ENCODE peak calls at places on chromosomes 5 and 9, in seven cellular contexts. Y, G, A, L, K, M and B are unnamed samples. For H3K9me3, the result is how much of the 10 kb centered on the place peaks cover.

GRCh38 chr9:114233806-114234205 is 78.5 kb downstream of the COL27A1 start:
- DNase-seq in K (no peak), A (no peak), L (peak), M (peak), G (no peak), Y (no peak), B (no peak)

GRCh38 chr9:37801287-37801850 is 772 bp downstream of the DCAF10 start:
- DNase-seq in Y (peak), M (peak), A (peak), G (no peak), L (peak), K (peak), B (peak)

GRCh38 chr5:57298985-57299491 is 125.2 kb downstream of the GPBP1 start:
- DNase-seq in M (peak), K (no peak), G (peak), L (peak), Y (peak), A (peak), B (peak)

GRCh38 chr5:103473725-103474124 is 88.9 kb downstream of the NUDT12 start:
- DNase-seq in L (no peak), G (no peak), Y (no peak), K (no peak), M (no peak), A (no peak), B (no peak)

GRCh38 chr9:37747271-37747753 is 6.3 kb upstream of the TRMT10B start:
- DNase-seq in Y (peak), M (peak), K (peak), G (peak), L (peak), A (peak), B (peak)

GRCh38 chr5:3593771-3594513 is 1.7 kb upstream of the IRX1 start:
- DNase-seq in Y (no peak), M (no peak), A (no peak), L (no peak), G (no peak), K (no peak), B (no peak)

GRCh38 chr5:143078971-143079370 is 308.8 kb downstream of the ARHGAP26 start:
- DNase-seq in A (no peak), K (no peak), M (no peak), L (no peak), G (no peak), Y (no peak), B (no peak)

GRCh38 chr9:20209421-20210340 is 412.6 kb downstream of the MLLT3 start:
- DNase-seq in Y (no peak), L (no peak), G (no peak), M (no peak), A (no peak), K (no peak), B (no peak)

GRCh38 chr5:158718738-158719505 is 380.8 kb downstream of the EBF1 start:
- DNase-seq in M (no peak), Y (no peak), G (no peak), K (no peak), A (no peak), L (no peak), B (no peak)

GRCh38 chr5:573976-574375 is 38.2 kb upstream of the CEP72 start:
- DNase-seq in M (no peak), L (no peak), A (no peak), G (no peak), Y (no peak), K (no peak), B (no peak)

GRCh38 chr5:45225571-45226031 is 416.9 kb downstream of the MRPS30 start:
- DNase-seq in M (no peak), L (no peak), A (no peak), G (no peak), Y (no peak), K (no peak), B (no peak)

GRCh38 chr5:11494340-11494739 is 409.9 kb downstream of the CTNND2 start:
- DNase-seq in A (no peak), Y (no peak), K (no peak), L (no peak), G (no peak), M (no peak), B (no peak)

GRCh38 chr5:93723005-93723404 is 18.4 kb downstream of the POU5F2 start:
- DNase-seq in L (no peak), M (no peak), K (no peak), A (no peak), G (no peak), Y (no peak), B (no peak)

GRCh38 chr5:87944553-87945320 is 323.9 kb downstream of the TMEM161B start:
- DNase-seq in G (no peak), A (no peak), K (peak), Y (no peak), L (no peak), M (peak), B (no peak)

GRCh38 chr9:107839371-107839770 is 349.8 kb upstream of the KLF4 start:
- DNase-seq in L (no peak), K (no peak), Y (no peak), A (no peak), M (no peak), G (no peak), B (no peak)

DNA sequence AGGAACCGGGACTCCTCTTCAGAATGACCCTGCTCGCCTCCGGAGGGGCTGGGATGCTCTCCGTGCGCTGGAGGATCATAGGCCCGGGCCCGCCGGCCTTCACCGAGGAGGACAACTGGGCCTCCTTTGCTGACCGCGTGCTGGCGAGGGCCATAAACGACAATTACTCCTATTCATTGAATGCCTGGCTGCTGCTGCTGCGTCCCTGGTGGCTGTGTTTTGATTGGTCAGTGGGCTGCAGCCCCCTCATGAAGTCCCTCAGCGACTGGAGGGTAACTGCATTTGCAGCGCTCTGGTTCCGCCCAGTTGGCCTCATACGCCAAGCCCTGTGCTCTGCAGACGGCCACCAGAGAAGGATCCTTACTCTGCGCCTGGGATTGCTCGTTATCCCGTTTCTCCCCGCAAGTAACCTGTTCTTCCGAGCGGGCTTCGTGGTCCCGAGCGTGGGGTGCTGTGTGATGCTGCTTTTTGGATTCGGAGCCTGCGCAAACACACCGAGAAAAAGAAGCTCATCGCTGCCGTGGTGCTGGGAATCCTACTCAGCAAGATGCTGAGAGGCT is 16.6 kb downstream of the OR2V1 start:
- DNase-seq in A (no peak), L (no peak), M (no peak), Y (no peak), K (no peak), G (no peak), B (no peak)
- H3K4me3 ChIP-seq in A (no peak), L (no peak), M (no peak), Y (no peak), K (no peak), G (no peak), B (no peak)

GRCh38 chr5:110221036-110221435 is 505.4 kb downstream of the TMEM232 start:
- DNase-seq in A (no peak), K (no peak), Y (no peak), M (no peak), G (no peak), L (no peak), B (no peak)

GRCh38 chr5:110218994-110219393 is 507.5 kb downstream of the TMEM232 start:
- DNase-seq in K (no peak), G (no peak), L (no peak), Y (no peak), M (no peak), A (no peak), B (no peak)

GRCh38 chr5:110225949-110226348 is 500.5 kb downstream of the TMEM232 start:
- DNase-seq in L (no peak), M (no peak), A (no peak), K (no peak), G (no peak), Y (no peak), B (no peak)

GRCh38 chr5:110219769-110220168 is 506.7 kb downstream of the TMEM232 start:
- DNase-seq in G (no peak), M (no peak), A (no peak), L (no peak), Y (no peak), K (no peak), B (no peak)

GRCh38 chr5:110224050-110224449 is 502.4 kb downstream of the TMEM232 start:
- DNase-seq in L (no peak), G (no peak), K (no peak), A (no peak), Y (no peak), M (no peak), B (no peak)
- H3K9me3 ChIP-seq in L (under half), G (under half), K (half or more), A (under half), Y (under half), M (half or more), B (under half)

DNA sequence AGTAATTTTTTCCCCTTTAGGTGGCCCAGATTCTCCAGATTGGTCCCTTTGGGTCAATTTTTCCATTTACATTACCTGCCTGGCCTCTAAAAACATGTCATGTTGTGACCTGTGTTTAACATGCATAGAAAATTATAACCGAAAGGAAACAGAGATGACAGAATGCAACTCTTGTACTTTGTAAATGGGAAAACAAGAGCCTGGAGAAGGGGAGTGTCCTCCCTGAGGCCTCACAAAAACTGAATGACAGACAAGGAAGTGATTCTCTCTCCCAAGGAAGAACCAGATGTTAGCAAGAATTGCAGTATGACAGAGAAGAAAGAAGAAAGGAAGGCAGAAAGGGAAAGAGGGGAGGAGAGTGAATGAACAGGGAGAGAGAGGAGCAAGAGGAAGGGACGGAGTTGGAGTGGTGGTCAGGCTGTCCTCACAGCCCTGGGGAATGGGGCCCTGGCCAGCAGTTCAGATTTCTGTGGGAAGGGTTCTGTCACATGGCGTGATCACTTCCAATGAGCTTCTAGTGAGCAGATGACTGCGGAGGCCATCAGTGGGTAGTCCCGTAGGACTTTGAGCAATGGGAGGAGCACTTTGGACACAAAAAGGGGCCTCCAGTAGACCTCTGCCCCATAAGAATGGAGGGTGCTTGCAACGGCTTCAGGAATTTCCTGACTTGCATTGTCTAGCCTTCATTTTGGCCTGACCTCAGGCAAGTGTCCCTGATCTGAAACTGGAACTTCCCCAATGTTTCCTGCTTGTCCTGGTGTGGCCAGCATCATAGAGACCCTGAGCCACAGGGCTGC is 31.6 kb downstream of the ABLIM3 start:
- DNase-seq in M (no peak), K (no peak), L (no peak), A (no peak), G (no peak), Y (no peak), B (no peak)
- H3K4me3 ChIP-seq in M (no peak), K (no peak), L (no peak), A (no peak), G (no peak), Y (no peak), B (no peak)

DNA sequence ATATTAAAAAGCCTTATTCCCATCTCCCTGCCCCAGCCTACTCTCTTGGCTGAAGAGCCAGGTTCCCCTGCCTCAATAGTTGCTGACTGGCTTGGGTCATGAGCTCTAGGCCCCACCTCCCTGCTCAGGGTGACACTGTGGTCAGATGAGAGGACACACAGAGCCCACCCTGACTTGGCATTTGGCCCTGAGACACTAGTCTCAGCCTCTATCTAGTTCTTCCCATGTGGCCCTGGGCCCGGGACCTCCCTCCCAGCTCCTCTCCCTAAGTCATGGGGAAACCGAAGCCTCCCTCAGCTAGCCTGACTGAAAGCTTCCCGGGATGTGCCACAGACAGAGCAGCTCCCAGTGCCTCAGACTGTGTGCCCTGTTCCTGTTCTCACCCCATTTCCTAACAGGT is 5.8 kb upstream of the MYOZ3 start:
- DNase-seq in Y (no peak), G (no peak), M (no peak), A (no peak), L (no peak), K (no peak), B (no peak)
- H3K9me3 ChIP-seq in Y (under half), G (under half), M (under half), A (under half), L (under half), K (under half), B (under half)

GRCh38 chr9:98971168-98971914 is 27.6 kb downstream of the COL15A1 start:
- DNase-seq in G (no peak), Y (no peak), A (no peak), L (peak), M (no peak), K (no peak), B (no peak)
- H3K4me3 ChIP-seq in G (no peak), Y (no peak), A (no peak), L (no peak), M (no peak), K (no peak), B (no peak)

GRCh38 chr9:102714184-102714583 is 280.9 kb upstream of the CYLC2 start:
- DNase-seq in G (no peak), K (no peak), M (no peak), Y (no peak), L (no peak), A (no peak), B (no peak)
- H3K9me3 ChIP-seq in G (under half), K (under half), M (under half), Y (under half), L (under half), A (under half), B (under half)

GRCh38 chr5:138647794-138648193 is 72.6 kb upstream of the HSPA9 start:
- DNase-seq in Y (no peak), M (no peak), G (no peak), K (no peak), L (no peak), A (no peak), B (no peak)

GRCh38 chr5:138649775-138650174 is 74.6 kb upstream of the HSPA9 start:
- DNase-seq in M (no peak), L (no peak), A (peak), Y (no peak), G (no peak), K (no peak), B (peak)

GRCh38 chr5:138650196-138650595 is 75.0 kb upstream of the HSPA9 start:
- DNase-seq in M (no peak), G (no peak), A (no peak), Y (no peak), K (no peak), L (no peak), B (no peak)

GRCh38 chr5:138648841-138649240 is 73.6 kb upstream of the HSPA9 start:
- DNase-seq in A (peak), G (no peak), L (no peak), Y (no peak), M (no peak), K (no peak), B (no peak)

GRCh38 chr5:138649316-138649720 is 74.1 kb upstream of the HSPA9 start:
- DNase-seq in G (no peak), Y (no peak), K (no peak), L (no peak), M (no peak), A (peak), B (peak)
- H3K4me3 ChIP-seq in G (no peak), Y (no peak), K (no peak), L (no peak), M (no peak), A (no peak), B (peak)

GRCh38 chr5:171314728-171315385 is 5.8 kb downstream of the TLX3 start:
- DNase-seq in M (no peak), Y (no peak), A (no peak), L (no peak), G (no peak), K (no peak), B (no peak)
- H3K9me3 ChIP-seq in M (under half), Y (under half), A (under half), L (under half), G (under half), K (under half), B (under half)

DNA sequence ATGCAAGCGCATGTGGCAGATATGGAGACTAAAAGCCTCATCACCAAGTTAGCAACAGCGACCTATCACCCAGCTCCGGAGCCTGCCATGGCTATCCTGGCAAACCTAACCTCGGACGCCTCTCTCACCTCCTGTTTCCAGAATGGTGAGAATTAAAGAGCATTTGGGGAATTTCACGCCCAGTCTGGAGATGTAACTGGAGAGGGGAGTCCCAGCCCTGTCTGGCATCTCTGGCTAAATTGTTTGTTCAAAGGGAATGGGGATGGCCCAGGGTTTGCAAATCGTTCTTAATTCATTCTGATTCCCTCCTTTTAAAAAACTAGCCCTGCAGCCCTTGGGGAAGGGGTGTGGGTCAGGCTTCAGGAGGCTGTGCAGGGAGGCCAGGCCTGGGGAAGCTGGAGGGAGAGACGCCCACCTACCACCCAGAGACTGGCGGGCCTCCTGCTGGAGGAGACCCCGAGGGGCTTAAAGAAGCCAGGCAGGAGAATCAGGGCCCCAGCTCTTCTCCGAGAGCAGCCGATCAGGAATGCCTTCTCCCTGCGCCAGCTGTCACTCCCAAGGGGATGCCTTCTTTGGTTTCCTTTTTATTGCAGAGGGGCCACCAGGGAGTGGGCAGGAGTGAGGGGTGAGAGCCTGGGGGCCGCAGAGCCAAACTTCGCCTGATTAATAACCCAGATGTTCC is 971 bp upstream of the COL5A1 start:
- DNase-seq in G (no peak), A (no peak), Y (no peak), M (no peak), L (no peak), K (no peak), B (no peak)
- H3K4me3 ChIP-seq in G (peak), A (peak), Y (peak), M (peak), L (peak), K (peak), B (peak)